ENCODE peak calls at places on chromosomes 5 and 9, in five cellular contexts. J, W, M, S and C are unnamed samples.

GRCh38 chr5:172556971-172557461 is 84.0 kb upstream of the NEURL1B start:
- DNase-seq in J (no peak), W (no peak), M (no peak), S (no peak), C (no peak)

GRCh38 chr9:28774433-28775029 is 1201.2 kb upstream of the C9orf72 start:
- DNase-seq in J (peak), W (no peak), M (no peak), S (no peak), C (peak)

GRCh38 chr5:3347741-3348140 is 247.9 kb upstream of the IRX1 start:
- DNase-seq in J (no peak), W (no peak), M (no peak), S (no peak), C (no peak)

GRCh38 chr9:126981218-126981617 is 66.6 kb downstream of the RALGPS1 start:
- DNase-seq in J (no peak), W (no peak), M (no peak), S (no peak), C (no peak)

GRCh38 chr9:85182381-85182780 is 512.9 kb downstream of the NTRK2 start:
- DNase-seq in J (no peak), W (no peak), M (no peak), S (no peak), C (no peak)

GRCh38 chr5:123844873-123845272 is 332.9 kb downstream of the CSNK1G3 start:
- DNase-seq in J (no peak), W (no peak), M (no peak), S (no peak), C (no peak)

GRCh38 chr9:34995288-34996060 is 5.9 kb downstream of the DNAJB5 start:
- DNase-seq in J (peak), W (no peak), M (no peak), S (no peak), C (peak)

GRCh38 chr9:78863531-78863930 is 566.6 kb downstream of the PSAT1 start:
- DNase-seq in J (no peak), W (no peak), M (no peak), S (no peak), C (no peak)

GRCh38 chr5:156473271-156473935 is 146.4 kb downstream of the SGCD start:
- DNase-seq in J (no peak), W (no peak), M (no peak), S (no peak), C (peak)

GRCh38 chr5:176851871-176852270 is 41.5 kb downstream of the UNC5A start:
- DNase-seq in J (no peak), W (no peak), M (no peak), S (no peak), C (no peak)

GRCh38 chr9:18979367-18979766 is 53.6 kb downstream of the SAXO1 start:
- DNase-seq in J (no peak), W (no peak), M (no peak), S (no peak), C (no peak)

GRCh38 chr9:136527721-136528710 is 17.8 kb downstream of the NOTCH1 start:
- DNase-seq in J (peak), W (no peak), M (no peak), S (no peak), C (no peak)

GRCh38 chr9:69759478-69760277 is at the start of gene PTAR1:
- DNase-seq in J (peak), W (peak), M (peak), S (peak), C (peak)

GRCh38 chr9:23123048-23123632 is 676.5 kb downstream of the DMRTA1 start:
- DNase-seq in J (peak), W (peak), M (no peak), S (no peak), C (peak)

GRCh38 chr5:159891371-159891770 is 24.9 kb upstream of the ADRA1B start:
- DNase-seq in J (no peak), W (no peak), M (no peak), S (no peak), C (no peak)

GRCh38 chr9:36966371-36967097 is 67.5 kb downstream of the PAX5 start:
- DNase-seq in J (peak), W (no peak), M (no peak), S (no peak), C (no peak)

GRCh38 chr5:35785601-35786085 is 71.0 kb upstream of the IL7R start:
- DNase-seq in J (peak), W (peak), M (no peak), S (no peak), C (no peak)

GRCh38 chr9:125971050-125971449 is 223.9 kb downstream of the PBX3 start:
- DNase-seq in J (no peak), W (no peak), M (no peak), S (no peak), C (no peak)

GRCh38 chr9:33455952-33456351 is 8.6 kb upstream of the AQP3 start:
- DNase-seq in J (no peak), W (no peak), M (peak), S (no peak), C (no peak)

GRCh38 chr5:149611327-149611726 is 30.0 kb downstream of the ARHGEF37 start:
- DNase-seq in J (no peak), W (no peak), M (no peak), S (no peak), C (peak)

GRCh38 chr5:138637256-138637655 is 62.1 kb upstream of the HSPA9 start:
- DNase-seq in J (no peak), W (no peak), M (no peak), S (no peak), C (no peak)

GRCh38 chr5:137496919-137497318 is 2.2 kb downstream of the SPOCK1 start:
- DNase-seq in J (no peak), W (no peak), M (no peak), S (no peak), C (no peak)

GRCh38 chr5:135011355-135012032 is 22.5 kb downstream of the PITX1 start:
- DNase-seq in J (no peak), W (no peak), M (no peak), S (no peak), C (no peak)

GRCh38 chr9:86354882-86355399 is 731 bp upstream of the TUT7 start:
- DNase-seq in J (peak), W (no peak), M (no peak), S (no peak), C (peak)